ENCODE peak calls at places on chromosomes 16 and 17, in six cellular contexts. One of them, this sample, is unnamed. For H3K4me1, the result is how much of the 10 kb centered on the place peaks cover.

GRCh38 chr17:74738051-74738996 is 1.3 kb downstream of the RAB37 start:
- DNase-seq in A549: peak
- DNase-seq in gastrocnemius medialis: no peak
- DNase-seq in tibial artery: no peak
- DNase-seq in PC-9: no peak
- DNase-seq in psoas muscle: peak
- DNase-seq in this sample: no peak

GRCh38 chr17:41687828-41688640 is 651 bp upstream of the EIF1 start:
- DNase-seq in tibial artery: peak
- DNase-seq in psoas muscle: peak
- DNase-seq in A549: peak
- DNase-seq in gastrocnemius medialis: peak
- DNase-seq in PC-9: peak
- DNase-seq in this sample: peak

GRCh38 chr17:59783221-59784016 is 76.0 kb downstream of the VMP1 start:
- DNase-seq in psoas muscle: no peak
- DNase-seq in A549: peak
- DNase-seq in PC-9: peak
- DNase-seq in gastrocnemius medialis: no peak
- DNase-seq in tibial artery: no peak
- DNase-seq in this sample: peak

GRCh38 chr17:71769850-71770249 is 351.0 kb upstream of the SOX9 start:
- DNase-seq in A549: no peak
- DNase-seq in tibial artery: no peak
- DNase-seq in gastrocnemius medialis: no peak
- DNase-seq in PC-9: no peak
- DNase-seq in psoas muscle: no peak
- DNase-seq in this sample: no peak

GRCh38 chr16:30715777-30716445 is 16.9 kb downstream of the SRCAP start:
- DNase-seq in tibial artery: no peak
- DNase-seq in gastrocnemius medialis: no peak
- DNase-seq in PC-9: no peak
- DNase-seq in A549: peak
- DNase-seq in psoas muscle: no peak
- DNase-seq in this sample: peak

GRCh38 chr17:29582767-29583166 is 6.7 kb downstream of the GIT1 start:
- DNase-seq in PC-9: peak
- DNase-seq in psoas muscle: peak
- DNase-seq in tibial artery: no peak
- DNase-seq in A549: no peak
- DNase-seq in gastrocnemius medialis: no peak
- DNase-seq in this sample: no peak

GRCh38 chr16:46884513-46885293 is 541 bp downstream of the GPT2 start:
- DNase-seq in PC-9: no peak
- DNase-seq in gastrocnemius medialis: no peak
- DNase-seq in A549: no peak
- DNase-seq in psoas muscle: no peak
- DNase-seq in tibial artery: no peak
- DNase-seq in this sample: peak

GRCh38 chr16:77211880-77212735 is 12.9 kb downstream of the SYCE1L start:
- DNase-seq in A549: peak
- DNase-seq in psoas muscle: peak
- DNase-seq in PC-9: no peak
- DNase-seq in gastrocnemius medialis: no peak
- DNase-seq in tibial artery: no peak
- DNase-seq in this sample: peak

GRCh38 chr16:4767872-4768548 is 1.0 kb upstream of the ZNF500 start:
- DNase-seq in A549: peak
- DNase-seq in gastrocnemius medialis: peak
- DNase-seq in tibial artery: peak
- DNase-seq in psoas muscle: no peak
- DNase-seq in PC-9: peak
- DNase-seq in this sample: no peak

GRCh38 chr16:12523002-12523401 is 280.7 kb downstream of the CPPED1 start:
- DNase-seq in gastrocnemius medialis: no peak
- DNase-seq in PC-9: no peak
- DNase-seq in tibial artery: no peak
- DNase-seq in A549: no peak
- DNase-seq in psoas muscle: no peak
- DNase-seq in this sample: no peak

GRCh38 chr17:7046127-7046724 is 2.3 kb upstream of the SLC16A11 start:
- DNase-seq in gastrocnemius medialis: no peak
- DNase-seq in psoas muscle: no peak
- DNase-seq in PC-9: peak
- DNase-seq in A549: no peak
- DNase-seq in tibial artery: no peak
- DNase-seq in this sample: no peak

GRCh38 chr17:42872251-42872965 is 21.4 kb downstream of the AOC3 start:
- DNase-seq in tibial artery: no peak
- DNase-seq in psoas muscle: no peak
- DNase-seq in A549: no peak
- DNase-seq in PC-9: no peak
- DNase-seq in gastrocnemius medialis: no peak
- DNase-seq in this sample: no peak

GRCh38 chr16:31301708-31302400 is 42.1 kb downstream of the ITGAM start:
- DNase-seq in PC-9: peak
- DNase-seq in psoas muscle: no peak
- DNase-seq in A549: peak
- DNase-seq in tibial artery: peak
- DNase-seq in gastrocnemius medialis: no peak
- DNase-seq in this sample: no peak

GRCh38 chr16:22206013-22206846 is at the start of gene EEF2K:
- DNase-seq in tibial artery: peak
- DNase-seq in gastrocnemius medialis: peak
- DNase-seq in PC-9: peak
- DNase-seq in A549: peak
- DNase-seq in psoas muscle: peak
- DNase-seq in this sample: peak

GRCh38 chr17:51372345-51373004 is 112.1 kb downstream of the UTP18 start:
- DNase-seq in gastrocnemius medialis: peak
- DNase-seq in psoas muscle: no peak
- DNase-seq in A549: peak
- DNase-seq in PC-9: peak
- DNase-seq in tibial artery: peak
- DNase-seq in this sample: peak

GRCh38 chr17:59837362-59838195 is 55.2 kb downstream of the TUBD1 start:
- DNase-seq in gastrocnemius medialis: peak
- DNase-seq in PC-9: peak
- DNase-seq in psoas muscle: no peak
- DNase-seq in A549: peak
- DNase-seq in tibial artery: peak
- DNase-seq in this sample: peak

GRCh38 chr17:71453876-71454422 is 666.9 kb upstream of the SOX9 start:
- DNase-seq in A549: no peak
- DNase-seq in tibial artery: no peak
- DNase-seq in gastrocnemius medialis: no peak
- DNase-seq in PC-9: no peak
- DNase-seq in psoas muscle: no peak
- DNase-seq in this sample: no peak

GRCh38 chr17:67137026-67137370 is 92.6 kb downstream of the CACNG1 start:
- DNase-seq in tibial artery: no peak
- DNase-seq in A549: no peak
- DNase-seq in psoas muscle: no peak
- DNase-seq in PC-9: no peak
- DNase-seq in gastrocnemius medialis: no peak
- DNase-seq in this sample: no peak

GRCh38 chr17:33981713-33982601 is 273.1 kb upstream of the CCL2 start:
- DNase-seq in tibial artery: no peak
- DNase-seq in psoas muscle: no peak
- DNase-seq in A549: no peak
- DNase-seq in PC-9: no peak
- DNase-seq in gastrocnemius medialis: no peak
- DNase-seq in this sample: peak

GRCh38 chr16:64478258-64478906 is 643.5 kb downstream of the CDH11 start:
- DNase-seq in gastrocnemius medialis: no peak
- DNase-seq in psoas muscle: no peak
- DNase-seq in A549: peak
- DNase-seq in PC-9: no peak
- DNase-seq in tibial artery: no peak
- DNase-seq in this sample: no peak

GRCh38 chr17:57442914-57443571 is 186.7 kb downstream of the MSI2 start:
- DNase-seq in psoas muscle: peak
- DNase-seq in PC-9: no peak
- DNase-seq in gastrocnemius medialis: peak
- DNase-seq in A549: peak
- DNase-seq in tibial artery: no peak
- DNase-seq in this sample: no peak

GRCh38 chr17:57443781-57444180 is 187.5 kb downstream of the MSI2 start:
- DNase-seq in psoas muscle: no peak
- DNase-seq in PC-9: no peak
- DNase-seq in gastrocnemius medialis: no peak
- DNase-seq in tibial artery: no peak
- DNase-seq in A549: no peak
- DNase-seq in this sample: no peak

GRCh38 chr17:57441270-57441600 is 184.9 kb downstream of the MSI2 start:
- DNase-seq in psoas muscle: no peak
- DNase-seq in A549: no peak
- DNase-seq in PC-9: no peak
- DNase-seq in tibial artery: no peak
- DNase-seq in gastrocnemius medialis: no peak
- DNase-seq in this sample: no peak

GRCh38 chr17:57440522-57441269 is 184.4 kb downstream of the MSI2 start:
- DNase-seq in tibial artery: peak
- DNase-seq in PC-9: peak
- DNase-seq in gastrocnemius medialis: peak
- DNase-seq in A549: peak
- DNase-seq in psoas muscle: peak
- DNase-seq in this sample: peak

DNA sequence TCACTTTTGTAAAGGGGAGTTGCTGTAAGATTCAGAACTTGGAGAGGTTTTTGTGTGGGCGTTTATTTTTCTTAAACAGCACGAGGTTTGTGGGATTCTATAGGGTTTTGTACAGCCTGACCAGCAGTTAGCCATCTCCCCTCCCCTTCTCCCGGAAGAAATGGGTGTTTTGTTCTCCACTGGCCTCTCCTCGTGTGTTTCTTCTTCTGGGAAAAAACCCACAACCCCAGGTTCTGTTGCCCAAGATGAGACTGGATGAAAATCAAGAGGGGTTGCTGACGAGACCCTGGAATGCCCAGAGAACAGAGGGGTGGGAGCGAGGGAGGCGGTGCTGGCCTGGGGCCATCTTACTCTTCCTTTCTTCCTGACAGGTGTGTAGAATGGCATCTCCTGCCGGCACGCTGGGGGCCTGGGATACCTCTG is 186.1 kb downstream of the MSI2 start:
- DNase-seq in A549: no peak
- DNase-seq in tibial artery: no peak
- DNase-seq in gastrocnemius medialis: peak
- DNase-seq in PC-9: no peak
- DNase-seq in psoas muscle: no peak
- DNase-seq in this sample: no peak
- H3K4me1 ChIP-seq in A549: half or more
- H3K4me1 ChIP-seq in tibial artery: under half
- H3K4me1 ChIP-seq in gastrocnemius medialis: half or more
- H3K4me1 ChIP-seq in PC-9: under half
- H3K4me1 ChIP-seq in psoas muscle: half or more
- H3K4me1 ChIP-seq in this sample: half or more

DNA sequence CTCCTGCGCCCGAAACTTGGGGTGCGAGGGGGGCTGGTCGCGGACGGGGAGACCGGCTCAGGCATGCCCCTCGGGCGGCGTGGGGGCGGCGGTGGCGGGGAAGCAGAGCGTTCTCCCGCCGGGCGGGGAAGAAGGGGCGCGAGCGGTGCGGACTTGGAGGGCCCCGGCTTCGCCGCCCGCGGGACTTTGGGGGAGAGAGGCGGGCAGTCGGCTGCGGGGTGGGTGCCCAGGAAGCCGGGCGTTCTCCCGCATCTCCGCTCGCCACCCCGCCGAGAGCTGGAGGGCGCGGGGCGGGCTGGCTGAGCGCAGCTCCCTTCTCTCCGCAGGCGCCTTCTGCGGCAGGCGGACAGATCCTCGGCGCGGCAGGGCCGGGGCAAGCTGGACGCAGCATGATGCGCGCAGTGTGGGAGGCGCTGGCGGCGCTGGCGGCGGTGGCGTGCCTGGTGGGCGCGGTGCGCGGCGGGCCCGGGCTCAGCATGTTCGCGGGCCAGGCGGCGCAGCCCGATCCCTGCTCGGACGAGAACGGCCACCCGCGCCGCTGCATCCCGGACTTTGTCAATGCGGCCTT is 759 bp downstream of the NTN1 start:
- DNase-seq in gastrocnemius medialis: no peak
- DNase-seq in PC-9: no peak
- DNase-seq in psoas muscle: peak
- DNase-seq in tibial artery: no peak
- DNase-seq in A549: no peak
- DNase-seq in this sample: no peak
- TF ChIP-seq CTCF in gastrocnemius medialis: no peak
- TF ChIP-seq CTCF in PC-9: no peak
- TF ChIP-seq CTCF in psoas muscle: no peak
- TF ChIP-seq CTCF in tibial artery: no peak
- TF ChIP-seq CTCF in A549: no peak
- TF ChIP-seq CTCF in this sample: no peak

GRCh38 chr17:45871718-45872117 is 22.6 kb upstream of the MAPT start:
- DNase-seq in psoas muscle: no peak
- DNase-seq in gastrocnemius medialis: no peak
- DNase-seq in A549: no peak
- DNase-seq in PC-9: no peak
- DNase-seq in tibial artery: no peak
- DNase-seq in this sample: no peak

GRCh38 chr17:45873728-45874127 is 20.6 kb upstream of the MAPT start:
- DNase-seq in psoas muscle: no peak
- DNase-seq in PC-9: no peak
- DNase-seq in A549: no peak
- DNase-seq in tibial artery: no peak
- DNase-seq in gastrocnemius medialis: no peak
- DNase-seq in this sample: peak

GRCh38 chr17:45877467-45877866 is 16.9 kb upstream of the MAPT start:
- DNase-seq in psoas muscle: no peak
- DNase-seq in tibial artery: no peak
- DNase-seq in gastrocnemius medialis: no peak
- DNase-seq in A549: no peak
- DNase-seq in PC-9: no peak
- DNase-seq in this sample: no peak

GRCh38 chr17:45874148-45874547 is 20.2 kb upstream of the MAPT start:
- DNase-seq in psoas muscle: no peak
- DNase-seq in PC-9: no peak
- DNase-seq in tibial artery: no peak
- DNase-seq in gastrocnemius medialis: no peak
- DNase-seq in A549: no peak
- DNase-seq in this sample: no peak

GRCh38 chr17:45876539-45876938 is 17.8 kb upstream of the MAPT start:
- DNase-seq in psoas muscle: no peak
- DNase-seq in gastrocnemius medialis: no peak
- DNase-seq in tibial artery: no peak
- DNase-seq in A549: no peak
- DNase-seq in PC-9: no peak
- DNase-seq in this sample: no peak
- H3K4me3 ChIP-seq in psoas muscle: no peak
- H3K4me3 ChIP-seq in gastrocnemius medialis: no peak
- H3K4me3 ChIP-seq in tibial artery: no peak
- H3K4me3 ChIP-seq in A549: no peak
- H3K4me3 ChIP-seq in PC-9: no peak
- H3K4me3 ChIP-seq in this sample: no peak

DNA sequence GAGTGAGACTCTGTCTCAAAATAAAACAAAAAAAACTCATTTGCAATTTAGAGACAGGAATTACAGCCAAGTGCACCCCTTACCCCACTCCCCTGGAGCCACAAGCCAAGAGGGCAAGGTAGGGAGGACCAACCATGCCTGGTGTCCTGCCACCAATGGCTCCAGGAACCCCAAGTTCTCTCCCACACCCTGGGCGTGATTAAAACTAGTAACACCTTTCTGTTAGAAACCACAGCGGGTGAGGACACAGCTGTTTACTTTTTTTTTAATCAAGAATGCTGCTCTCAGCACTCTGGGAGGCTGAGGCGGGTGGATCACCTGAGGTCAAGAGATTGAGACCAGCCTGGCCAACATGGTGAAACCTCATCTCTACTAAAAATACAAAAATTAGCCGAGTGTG is 38.1 kb downstream of the ANKRD11 start:
- DNase-seq in tibial artery: no peak
- DNase-seq in psoas muscle: no peak
- DNase-seq in PC-9: no peak
- DNase-seq in A549: no peak
- DNase-seq in gastrocnemius medialis: no peak
- DNase-seq in this sample: no peak
- H3K4me1 ChIP-seq in tibial artery: under half
- H3K4me1 ChIP-seq in psoas muscle: half or more
- H3K4me1 ChIP-seq in PC-9: under half
- H3K4me1 ChIP-seq in A549: under half
- H3K4me1 ChIP-seq in gastrocnemius medialis: half or more
- H3K4me1 ChIP-seq in this sample: under half

This sample was measured in BE2C.